ENCODE peak calls at places on chromosomes 2 and 18, in five cellular contexts. E is A172, K is globus pallidus, Z is T-helper 1 cell, S is lung. N is an unnamed sample.

GRCh38 chr2:14557921-14558320 is 74.6 kb upstream of the LRATD1 start:
- DNase-seq in E (no peak), K (no peak), Z (no peak), S (no peak), N (no peak)

GRCh38 chr2:99621106-99621505 is 131.3 kb upstream of the REV1 start:
- DNase-seq in E (no peak), K (no peak), Z (no peak), S (no peak), N (no peak)

GRCh38 chr2:11688222-11689069 is 18.5 kb upstream of the NTSR2 start:
- DNase-seq in E (peak; percentile 82), K (peak; percentile 67), Z (peak; percentile 74), S (peak; percentile 84), N (peak; percentile 67)

GRCh38 chr2:221077799-221078198 is 494.3 kb downstream of the EPHA4 start:
- DNase-seq in E (no peak), K (no peak), Z (no peak), S (no peak), N (no peak)

GRCh38 chr2:101710690-101711318 is 13.3 kb downstream of the MAP4K4 start:
- DNase-seq in E (no peak), K (no peak), Z (no peak), S (no peak), N (no peak)

GRCh38 chr2:27954771-27955384 is 64.3 kb downstream of the BABAM2 start:
- DNase-seq in E (peak; percentile 96), K (peak; percentile 43), Z (no peak), S (peak; percentile 60), N (no peak)

GRCh38 chr2:127810637-127811396 is at the start of gene WDR33:
- DNase-seq in E (peak; percentile 73), K (peak; percentile 78), Z (peak; percentile 91), S (peak; percentile 92), N (peak; percentile 91)

GRCh38 chr2:29587791-29588190 is 333.6 kb downstream of the ALK start:
- DNase-seq in E (no peak), K (no peak), Z (no peak), S (no peak), N (no peak)

GRCh38 chr18:13051159-13051558 is 60.0 kb downstream of the CEP192 start:
- DNase-seq in E (no peak), K (no peak), Z (no peak), S (no peak), N (no peak)

GRCh38 chr2:86492057-86492456 is 50.9 kb downstream of the KDM3A start:
- DNase-seq in E (no peak), K (no peak), Z (no peak), S (no peak), N (no peak)

GRCh38 chr18:57533399-57533884 is 53.1 kb downstream of the FECH start:
- DNase-seq in E (no peak), K (no peak), Z (no peak), S (no peak), N (no peak)

GRCh38 chr18:69951182-69951581 is 3.5 kb upstream of the CD226 start:
- DNase-seq in E (peak; percentile 21), K (no peak), Z (no peak), S (no peak), N (no peak)

GRCh38 chr2:121506621-121507020 is 24.1 kb upstream of the RNU4ATAC start:
- DNase-seq in E (no peak), K (no peak), Z (no peak), S (no peak), N (no peak)

GRCh38 chr18:27075828-27076227 is 109.3 kb downstream of the CHST9 start:
- DNase-seq in E (no peak), K (no peak), Z (no peak), S (no peak), N (no peak)

GRCh38 chr2:85302106-85302505 is 25.7 kb downstream of the TGOLN2 start:
- DNase-seq in E (no peak), K (no peak), Z (no peak), S (no peak), N (no peak)

GRCh38 chr18:36872329-36872728 is 43.4 kb downstream of the KIAA1328 start:
- DNase-seq in E (no peak), K (no peak), Z (no peak), S (no peak), N (no peak)

GRCh38 chr2:230708204-230708603 is 4.4 kb upstream of the CAB39 start:
- DNase-seq in E (no peak), K (no peak), Z (no peak), S (no peak), N (no peak)

GRCh38 chr18:59631583-59632181 is 65.5 kb downstream of the CCBE1 start:
- DNase-seq in E (peak; percentile 18), K (no peak), Z (no peak), S (no peak), N (no peak)

GRCh38 chr2:134333646-134334189 is 79.8 kb downstream of the MGAT5 start:
- DNase-seq in E (no peak), K (peak; percentile 77), Z (no peak), S (no peak), N (no peak)

GRCh38 chr2:30231726-30232026 is 342 bp downstream of the LBH start:
- DNase-seq in E (no peak), K (no peak), Z (no peak), S (no peak), N (no peak)

GRCh38 chr2:118994172-118994700 is 52.2 kb downstream of the MARCO start:
- DNase-seq in E (no peak), K (no peak), Z (no peak), S (no peak), N (no peak)

GRCh38 chr2:42743667-42744005 is 20.3 kb downstream of the OXER1 start:
- DNase-seq in E (no peak), K (no peak), Z (no peak), S (no peak), N (no peak)

GRCh38 chr2:168005586-168005985 is 241.8 kb downstream of the STK39 start:
- DNase-seq in E (no peak), K (no peak), Z (no peak), S (no peak), N (no peak)

GRCh38 chr2:42957109-42958035 is 165.0 kb upstream of the HAAO start:
- DNase-seq in E (peak; percentile 75), K (no peak), Z (no peak), S (no peak), N (no peak)

GRCh38 chr2:203869610-203870042 is 2.1 kb downstream of the CTLA4 start:
- DNase-seq in E (no peak), K (no peak), Z (peak; percentile 53), S (no peak), N (peak; percentile 51)

GRCh38 chr2:183032200-183032794 is 6.0 kb downstream of the NCKAP1 start:
- DNase-seq in E (no peak), K (no peak), Z (no peak), S (no peak), N (no peak)

GRCh38 chr2:218223046-218223445 is 6.1 kb downstream of the ARPC2 start:
- DNase-seq in E (peak; percentile 31), K (no peak), Z (no peak), S (no peak), N (peak; percentile 24)

GRCh38 chr2:68436270-68436669 is 30.8 kb downstream of the FBXO48 start:
- DNase-seq in E (no peak), K (no peak), Z (no peak), S (no peak), N (no peak)

GRCh38 chr2:212723226-212723625 is 184.6 kb upstream of the ERBB4 start:
- DNase-seq in E (no peak), K (no peak), Z (no peak), S (no peak), N (no peak)

GRCh38 chr2:154837035-154837434 is 138.5 kb downstream of the KCNJ3 start:
- DNase-seq in E (no peak), K (no peak), Z (no peak), S (no peak), N (no peak)

GRCh38 chr2:3494984-3495666 is 24.2 kb downstream of the ADI1 start:
- DNase-seq in E (no peak), K (no peak), Z (no peak), S (no peak), N (no peak)

GRCh38 chr2:160301420-160301819 is 101.3 kb upstream of the ITGB6 start:
- DNase-seq in E (no peak), K (no peak), Z (no peak), S (no peak), N (no peak)

GRCh38 chr18:44079602-44080001 is 601.1 kb upstream of the SETBP1 start:
- DNase-seq in E (peak; percentile 45), K (no peak), Z (no peak), S (no peak), N (no peak)

GRCh38 chr2:15117409-15118030 is 443.6 kb downstream of the NBAS start:
- DNase-seq in E (no peak), K (no peak), Z (no peak), S (no peak), N (no peak)

GRCh38 chr2:20452551-20452950 is 5.7 kb downstream of the RHOB start:
- DNase-seq in E (peak; percentile 34), K (peak; percentile 67), Z (no peak), S (no peak), N (no peak)

GRCh38 chr2:135662088-135662487 is 79.6 kb upstream of the UBXN4 start:
- DNase-seq in E (no peak), K (no peak), Z (no peak), S (no peak), N (no peak)

GRCh38 chr2:144431384-144431783 is 88.5 kb downstream of the ZEB2 start:
- DNase-seq in E (no peak), K (no peak), Z (no peak), S (no peak), N (no peak)

N was measured in effector CD4-positive, alpha-beta T cell.